ENCODE peak calls at places on chromosome 1, in five cellular contexts. J, X, M, U and I are unnamed samples.

GRCh38 chr1:21927531-21928237 is 9.4 kb downstream of the HSPG2 start:
- DNase-seq in J (peak; percentile 79), X (no peak), M (no peak), U (no peak), I (no peak)

GRCh38 chr1:231818342-231818741 is 191.8 kb downstream of the DISC1 start:
- DNase-seq in J (peak; percentile 35), X (no peak), M (no peak), U (no peak), I (no peak)

GRCh38 chr1:6498576-6499111 is 7.2 kb upstream of the PLEKHG5 start:
- DNase-seq in J (no peak), X (no peak), M (no peak), U (no peak), I (no peak)

GRCh38 chr1:147504801-147505303 is 36.4 kb upstream of the BCL9 start:
- DNase-seq in J (peak; percentile 33), X (no peak), M (peak; percentile 85), U (no peak), I (no peak)

GRCh38 chr1:113452921-113453770 is 62.8 kb downstream of the MAGI3 start:
- DNase-seq in J (peak; percentile 69), X (no peak), M (peak; percentile 12), U (peak; percentile 50), I (peak; percentile 45)

GRCh38 chr1:68232354-68233148 is at the start of gene WLS:
- DNase-seq in J (peak; percentile 80), X (peak; percentile 82), M (peak; percentile 79), U (peak; percentile 81), I (peak; percentile 57)

GRCh38 chr1:61277129-61277801 is 194.9 kb downstream of the NFIA start:
- DNase-seq in J (peak; percentile 44), X (no peak), M (no peak), U (no peak), I (no peak)

GRCh38 chr1:153717330-153717729 is 10.5 kb upstream of the INTS3 start:
- DNase-seq in J (no peak), X (no peak), M (no peak), U (no peak), I (no peak)

GRCh38 chr1:32334864-32335618 is 992 bp downstream of the MARCKSL1 start:
- DNase-seq in J (peak; percentile 26), X (peak; percentile 68), M (peak; percentile 33), U (no peak), I (no peak)

GRCh38 chr1:220880726-220881506 is 1.7 kb downstream of the HLX start:
- DNase-seq in J (peak; percentile 77), X (no peak), M (no peak), U (no peak), I (no peak)

GRCh38 chr1:220878223-220879081 is 791 bp upstream of the HLX start:
- DNase-seq in J (no peak), X (no peak), M (no peak), U (no peak), I (no peak)

GRCh38 chr1:220880367-220880680 is 1.1 kb downstream of the HLX start:
- DNase-seq in J (no peak), X (no peak), M (no peak), U (no peak), I (no peak)

GRCh38 chr1:220879090-220879508 is at the start of gene HLX:
- DNase-seq in J (peak; percentile 93), X (peak; percentile 67), M (peak; percentile 60), U (peak; percentile 94), I (peak; percentile 79)

GRCh38 chr1:220879509-220880366 is 495 bp downstream of the HLX start:
- DNase-seq in J (peak; percentile 45), X (no peak), M (peak; percentile 41), U (no peak), I (no peak)
- TF ChIP-seq CTCF in J (peak; percentile 14), X (no peak), M (no peak), U (peak; percentile 14), I (peak; percentile 19)

DNA sequence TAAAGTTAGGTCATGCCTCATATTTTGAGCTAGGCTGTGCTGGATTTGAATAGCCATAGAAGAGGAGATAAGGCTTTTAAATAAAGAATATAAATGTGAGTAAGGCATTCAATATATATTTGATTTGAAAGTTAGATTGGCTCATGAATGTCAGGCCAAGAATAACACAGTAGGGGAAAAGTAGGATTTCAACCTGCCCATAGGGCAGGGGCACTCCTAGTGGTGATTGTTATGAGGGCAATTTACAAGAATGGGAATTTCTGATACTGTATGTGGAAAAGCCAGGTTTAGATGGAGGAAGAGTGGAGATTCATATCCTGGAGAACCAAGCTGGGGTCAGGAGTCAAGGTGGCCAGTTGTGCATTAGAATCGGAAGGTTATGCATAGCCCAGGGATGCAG is 74.9 kb downstream of the DNAH14 start:
- DNase-seq in J (peak; percentile 1), X (no peak), M (no peak), U (no peak), I (no peak)
- TF ChIP-seq CTCF in J (peak; percentile 45), X (no peak), M (peak; percentile 34), U (peak; percentile 23), I (no peak)

GRCh38 chr1:18948913-18949688 is 7.4 kb downstream of the IFFO2 start:
- DNase-seq in J (peak; percentile 81), X (no peak), M (no peak), U (peak; percentile 69), I (no peak)
- TF ChIP-seq CTCF in J (peak; percentile 29), X (no peak), M (no peak), U (peak; percentile 5), I (no peak)

DNA sequence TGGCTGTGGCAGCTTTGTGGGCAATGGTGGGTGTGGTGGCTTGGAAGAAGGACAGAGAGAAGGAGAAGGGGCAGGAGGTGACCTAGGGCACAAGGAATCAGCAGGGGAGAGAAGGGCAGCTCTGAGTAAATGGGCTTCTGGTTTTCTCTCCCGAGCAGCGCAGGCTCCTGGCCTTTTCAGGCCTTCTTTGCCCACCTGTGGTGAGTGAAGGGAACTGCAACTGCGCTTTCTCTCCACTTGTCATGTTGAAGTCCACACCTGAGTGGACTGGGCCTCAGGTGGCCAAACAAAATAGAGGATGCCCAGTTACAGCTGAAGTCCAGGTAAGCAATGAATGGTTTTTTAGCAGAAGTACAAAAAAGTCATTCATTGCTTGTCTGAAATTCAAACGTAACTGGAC is 29.4 kb upstream of the KCNA10 start:
- DNase-seq in J (no peak), X (no peak), M (peak; percentile 52), U (no peak), I (no peak)
- TF ChIP-seq CTCF in J (peak; percentile 40), X (peak; percentile 34), M (no peak), U (peak; percentile 29), I (peak; percentile 12)